ENCODE peak calls at places on chromosome 6, in six cellular contexts. M, L, P, E, Y and O are unnamed samples.
A peak's percentile ranks its signal among the peaks of the same experiment; 100 is the strongest.

GRCh38 chr6:170243386-170243785 is 47.5 kb downstream of the DLL1 start:
- DNase-seq in P (no peak), E (no peak), M (no peak), Y (no peak), L (peak; percentile 1), O (no peak)

GRCh38 chr6:147331401-147331800 is 127.2 kb downstream of the STXBP5 start:
- DNase-seq in E (no peak), P (no peak), L (no peak), M (no peak), Y (no peak), O (no peak)

GRCh38 chr6:87093651-87094050 is 1.3 kb downstream of the CGA start:
- DNase-seq in E (no peak), M (no peak), P (no peak), Y (no peak), L (no peak), O (no peak)

GRCh38 chr6:82712826-82713225 is 349.2 kb downstream of the TPBG start:
- DNase-seq in M (peak; percentile 11), Y (no peak), E (peak; percentile 24), L (no peak), P (peak; percentile 11), O (no peak)

GRCh38 chr6:86477510-86478166 is 459.7 kb upstream of the HTR1E start:
- DNase-seq in L (no peak), P (no peak), Y (no peak), E (no peak), M (peak; percentile 17), O (no peak)

GRCh38 chr6:37170273-37171140 is 555 bp downstream of the PIM1 start:
- DNase-seq in M (peak; percentile 68), L (peak; percentile 50), E (peak; percentile 29), P (peak; percentile 38), Y (peak; percentile 67), O (peak; percentile 86)

GRCh38 chr6:146154197-146154596 is 125.3 kb downstream of the GRM1 start:
- DNase-seq in M (peak; percentile 15), P (peak; percentile 44), Y (no peak), E (no peak), L (no peak), O (no peak)

GRCh38 chr6:36772401-36772800 is 66.8 kb downstream of the CPNE5 start:
- DNase-seq in Y (no peak), M (no peak), L (no peak), E (no peak), P (no peak), O (no peak)

GRCh38 chr6:23927935-23928334 is 198.1 kb upstream of the NRSN1 start:
- DNase-seq in M (no peak), P (no peak), L (no peak), Y (no peak), E (no peak), O (no peak)

DNA sequence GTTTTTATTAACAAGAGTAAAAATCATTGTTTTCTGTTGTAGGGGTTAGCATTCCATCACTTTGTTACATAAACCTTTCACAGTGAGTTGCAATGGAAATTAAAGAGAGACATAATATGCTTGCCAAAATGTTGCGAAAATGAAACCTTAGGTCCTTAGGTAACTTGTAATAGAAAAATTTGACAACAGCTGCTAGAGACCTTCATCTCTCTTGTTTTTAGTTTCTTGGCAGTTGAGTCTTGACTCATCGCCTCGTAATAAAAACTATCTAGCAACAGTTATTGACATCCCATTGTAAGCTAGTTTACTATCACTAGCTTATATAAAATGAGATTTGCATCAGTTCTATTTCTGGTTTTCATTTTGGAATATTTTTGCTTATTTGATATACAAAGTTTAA is 179.0 kb upstream of the MMS22L start:
- DNase-seq in E (no peak), M (no peak), Y (no peak), L (no peak), P (no peak), O (no peak)
- TF ChIP-seq CTCF in E (no peak), M (no peak), Y (no peak), L (no peak), P (no peak), O (no peak)

GRCh38 chr6:30219244-30219643 is 6.0 kb upstream of the TRIM26 start:
- DNase-seq in E (peak; percentile 71), M (peak; percentile 68), Y (peak; percentile 41), L (no peak), P (peak; percentile 60), O (no peak)
- TF ChIP-seq CTCF in E (peak; percentile 86), M (peak; percentile 85), Y (peak; percentile 11), L (peak; percentile 79), P (peak; percentile 93), O (peak; percentile 91)

GRCh38 chr6:12602951-12603710 is 113.4 kb upstream of the PHACTR1 start:
- DNase-seq in P (peak; percentile 78), L (no peak), M (peak; percentile 64), Y (peak; percentile 23), E (no peak), O (no peak)
- TF ChIP-seq CTCF in P (peak; percentile 67), L (peak; percentile 69), M (peak; percentile 51), Y (no peak), E (peak; percentile 48), O (peak; percentile 77)

GRCh38 chr6:138309695-138310094 is 68.0 kb upstream of the SMIM28 start:
- DNase-seq in P (peak; percentile 62), Y (no peak), E (no peak), M (no peak), L (no peak), O (no peak)

GRCh38 chr6:138308728-138309110 is 69.0 kb upstream of the SMIM28 start:
- DNase-seq in L (no peak), M (no peak), E (no peak), Y (no peak), P (no peak), O (no peak)

GRCh38 chr6:138310294-138310693 is 67.4 kb upstream of the SMIM28 start:
- DNase-seq in Y (no peak), E (no peak), L (no peak), P (peak; percentile 50), M (no peak), O (no peak)

GRCh38 chr6:138307352-138307751 is 70.4 kb upstream of the SMIM28 start:
- DNase-seq in Y (no peak), M (no peak), P (peak; percentile 94), E (no peak), L (peak; percentile 34), O (no peak)

GRCh38 chr6:138307816-138308727 is 69.6 kb upstream of the SMIM28 start:
- DNase-seq in L (peak; percentile 26), P (peak; percentile 43), E (no peak), Y (no peak), M (no peak), O (no peak)
- TF ChIP-seq CTCF in L (peak; percentile 57), P (peak; percentile 15), E (no peak), Y (no peak), M (no peak), O (no peak)

GRCh38 chr6:125552819-125553218 is 196.6 kb upstream of the HEY2 start:
- DNase-seq in P (no peak), L (no peak), M (no peak), E (no peak), Y (no peak), O (no peak)
- TF ChIP-seq CTCF in P (no peak), L (no peak), M (no peak), E (no peak), Y (no peak), O (no peak)

GRCh38 chr6:75070244-75070643 is 135.6 kb downstream of the COL12A1 start:
- DNase-seq in L (no peak), E (no peak), Y (no peak), P (no peak), M (no peak), O (no peak)
- TF ChIP-seq CTCF in L (no peak), E (no peak), Y (no peak), P (no peak), M (no peak), O (peak; percentile 13)